ENCODE peak calls at places on chromosome 13, in six cellular contexts. J is neuronal stem cell, W is IMR-90, Y is H9, L is H1, R is mesenchymal stem cell. A is an unnamed sample.

GRCh38 chr13:29749401-29750177 is 100.8 kb downstream of the UBL3 start:
- DNase-seq in J (no peak), W (peak), Y (no peak), L (no peak), R (peak), A (peak)

GRCh38 chr13:36160297-36160696 is 29.1 kb upstream of the DCLK1 start:
- DNase-seq in J (no peak), W (no peak), Y (no peak), L (no peak), R (no peak), A (no peak)

GRCh38 chr13:94122300-94122699 is 357.2 kb downstream of the DCT start:
- DNase-seq in J (no peak), W (no peak), Y (no peak), L (no peak), R (no peak), A (no peak)

GRCh38 chr13:43180036-43180660 is 156.8 kb downstream of the DNAJC15 start:
- DNase-seq in J (no peak), W (no peak), Y (no peak), L (no peak), R (no peak), A (no peak)

GRCh38 chr13:113816248-113816924 is 47.5 kb downstream of the GAS6 start:
- DNase-seq in J (no peak), W (peak), Y (no peak), L (no peak), R (peak), A (no peak)

GRCh38 chr13:37648604-37649003 is 50.0 kb upstream of the POSTN start:
- DNase-seq in J (no peak), W (peak), Y (no peak), L (no peak), R (no peak), A (no peak)

GRCh38 chr13:23751195-23751594 is 138.0 kb downstream of the MIPEP start:
- DNase-seq in J (no peak), W (peak), Y (no peak), L (no peak), R (no peak), A (no peak)

GRCh38 chr13:65926750-65927171 is 1303.4 kb downstream of the PCDH9 start:
- DNase-seq in J (no peak), W (no peak), Y (peak), L (peak), R (no peak), A (no peak)

GRCh38 chr13:29418026-29418425 is 177.5 kb downstream of the SLC7A1 start:
- DNase-seq in J (no peak), W (no peak), Y (no peak), L (no peak), R (no peak), A (no peak)

GRCh38 chr13:28447989-28448388 is 46.9 kb downstream of the FLT1 start:
- DNase-seq in J (no peak), W (no peak), Y (no peak), L (no peak), R (no peak), A (no peak)

GRCh38 chr13:48402325-48402962 is 10.5 kb downstream of the LPAR6 start:
- DNase-seq in J (no peak), W (no peak), Y (no peak), L (no peak), R (no peak), A (no peak)

GRCh38 chr13:105918842-105919741 is 616.4 kb downstream of the EFNB2 start:
- DNase-seq in J (no peak), W (peak), Y (peak), L (no peak), R (peak), A (peak)

GRCh38 chr13:71290963-71291937 is 575.8 kb downstream of the DACH1 start:
- DNase-seq in J (no peak), W (peak), Y (no peak), L (no peak), R (peak), A (peak)

GRCh38 chr13:105572401-105572800 is 963.1 kb downstream of the EFNB2 start:
- DNase-seq in J (no peak), W (no peak), Y (no peak), L (no peak), R (peak), A (peak)

DNA sequence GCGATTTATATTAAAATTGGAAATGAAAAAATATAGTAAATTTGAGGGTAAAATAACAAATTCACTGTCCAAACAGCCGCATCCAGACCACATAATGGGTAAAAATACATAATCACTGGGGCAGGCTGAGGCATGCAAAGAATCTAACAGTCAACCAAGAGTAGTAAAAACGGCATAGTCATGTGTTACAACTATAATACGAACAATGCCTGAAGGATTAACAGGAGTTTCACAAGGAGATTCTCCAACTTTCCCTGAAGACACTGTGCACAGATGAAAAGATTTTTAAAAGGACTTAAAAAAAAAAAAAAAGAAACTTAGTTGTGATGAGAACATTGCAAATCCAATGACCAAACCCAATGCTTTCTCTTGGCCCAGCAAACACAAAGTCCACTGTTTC is 20.4 kb upstream of the ATXN8OS start:
- DNase-seq in J (no peak), W (no peak), Y (no peak), L (no peak), R (no peak), A (no peak)
- H2AFZ ChIP-seq in J (peak), W (no peak), Y (no peak), L (peak), R (no peak), A (no peak)

GRCh38 chr13:110914293-110915056 is 394 bp downstream of the ANKRD10 start:
- DNase-seq in J (peak), W (peak), Y (peak), L (no peak), R (peak), A (peak)
- H3K4ac ChIP-seq in J (peak), W (peak), Y (peak), L (peak), R (peak), A (peak)

DNA sequence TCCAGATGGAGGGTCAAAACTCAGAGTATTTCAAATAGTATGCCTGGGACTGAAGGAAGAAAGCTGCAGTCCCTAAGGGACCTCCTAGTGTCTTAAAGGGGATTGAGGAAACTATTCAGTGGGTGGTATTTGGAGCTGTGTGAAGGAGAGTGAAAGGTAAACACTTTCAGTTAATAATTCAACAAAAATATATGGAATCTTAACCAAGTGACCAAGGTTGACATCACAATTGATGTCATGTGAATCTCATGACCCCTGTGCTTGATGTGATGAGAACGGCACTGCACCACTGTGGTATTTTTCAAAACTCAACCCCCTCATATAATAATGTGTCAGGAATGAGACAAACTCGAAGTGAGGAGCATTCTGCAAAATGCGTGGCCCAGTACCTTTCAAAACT is 553.7 kb downstream of the RFC3 start:
- DNase-seq in J (no peak), W (no peak), Y (no peak), L (no peak), R (no peak), A (no peak)
- H3K18ac ChIP-seq in J (no peak), W (no peak), Y (no peak), L (no peak), R (no peak), A (no peak)

GRCh38 chr13:89784161-89784809 is 1563.2 kb upstream of the MIR17HG start:
- DNase-seq in J (no peak), W (no peak), Y (no peak), L (no peak), R (no peak), A (no peak)
- H2AFZ ChIP-seq in J (peak), W (no peak), Y (no peak), L (no peak), R (no peak), A (no peak)

DNA sequence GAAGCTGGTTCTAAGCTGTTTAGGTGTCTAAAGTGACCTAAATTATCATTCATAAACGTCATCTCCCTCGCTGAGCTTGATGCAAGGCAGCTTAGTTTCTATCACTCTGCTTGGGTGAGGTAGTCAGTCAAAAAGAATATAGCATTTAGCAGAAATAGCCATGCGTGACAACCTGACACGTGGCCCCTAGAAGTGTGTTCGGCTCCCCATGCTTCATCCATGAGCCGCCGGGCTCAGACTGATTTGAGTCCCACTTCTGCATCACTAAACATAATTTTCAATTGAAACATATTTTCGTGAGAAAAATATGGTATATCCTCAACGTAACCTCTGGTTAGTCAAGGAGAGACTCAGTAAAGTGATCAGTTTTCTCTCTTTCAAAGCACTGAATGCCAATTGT is 459.8 kb downstream of the IRS2 start:
- DNase-seq in J (no peak), W (no peak), Y (no peak), L (no peak), R (no peak), A (no peak)
- H3K4ac ChIP-seq in J (no peak), W (no peak), Y (no peak), L (no peak), R (no peak), A (no peak)